ENCODE peak calls at places on chromosomes 7 and 10, in nine cellular contexts. One of them, this sample, is unnamed.
A peak's percentile ranks its signal among the peaks of the same experiment; 100 is the strongest.

GRCh38 chr7:128944487-128945236 is 6.9 kb downstream of the IRF5 start:
- DNase-seq in B cell: no peak
- DNase-seq in esophagus squamous epithelium: no peak
- DNase-seq in A549: no peak
- DNase-seq in GM23338: no peak
- DNase-seq in fibroblast of mammary gland: no peak
- DNase-seq in AG09309: no peak
- DNase-seq in GM12865: no peak
- DNase-seq in type B pancreatic cell: no peak
- DNase-seq in this sample: no peak

GRCh38 chr10:88981435-88981834 is 9.2 kb upstream of the FAS start:
- DNase-seq in B cell: no peak
- DNase-seq in esophagus squamous epithelium: no peak
- DNase-seq in A549: no peak
- DNase-seq in GM23338: no peak
- DNase-seq in fibroblast of mammary gland: no peak
- DNase-seq in AG09309: no peak
- DNase-seq in GM12865: no peak
- DNase-seq in type B pancreatic cell: no peak
- DNase-seq in this sample: no peak

GRCh38 chr7:135745702-135746312 is 2.8 kb downstream of the FAM180A start:
- DNase-seq in B cell: no peak
- DNase-seq in esophagus squamous epithelium: peak; percentile 6
- DNase-seq in A549: peak; percentile 78
- DNase-seq in GM23338: no peak
- DNase-seq in fibroblast of mammary gland: peak; percentile 99
- DNase-seq in AG09309: peak; percentile 92
- DNase-seq in GM12865: no peak
- DNase-seq in type B pancreatic cell: no peak
- DNase-seq in this sample: no peak

GRCh38 chr7:98641646-98642489 is 24.8 kb downstream of the NPTX2 start:
- DNase-seq in B cell: peak; percentile 35
- DNase-seq in esophagus squamous epithelium: no peak
- DNase-seq in A549: no peak
- DNase-seq in GM23338: peak; percentile 50
- DNase-seq in fibroblast of mammary gland: no peak
- DNase-seq in AG09309: no peak
- DNase-seq in GM12865: peak; percentile 93
- DNase-seq in type B pancreatic cell: no peak
- DNase-seq in this sample: no peak

GRCh38 chr7:22561895-22562593 is 62.1 kb upstream of the STEAP1B start:
- DNase-seq in B cell: peak; percentile 17
- DNase-seq in esophagus squamous epithelium: no peak
- DNase-seq in A549: no peak
- DNase-seq in GM23338: peak; percentile 63
- DNase-seq in fibroblast of mammary gland: no peak
- DNase-seq in AG09309: no peak
- DNase-seq in GM12865: peak; percentile 64
- DNase-seq in type B pancreatic cell: peak; percentile 7
- DNase-seq in this sample: no peak

GRCh38 chr10:24872049-24872789 is 80.2 kb downstream of the PRTFDC1 start:
- DNase-seq in B cell: no peak
- DNase-seq in esophagus squamous epithelium: no peak
- DNase-seq in A549: no peak
- DNase-seq in GM23338: no peak
- DNase-seq in fibroblast of mammary gland: no peak
- DNase-seq in AG09309: no peak
- DNase-seq in GM12865: no peak
- DNase-seq in type B pancreatic cell: no peak
- DNase-seq in this sample: no peak

GRCh38 chr7:114976666-114977065 is 54.8 kb downstream of the MDFIC start:
- DNase-seq in B cell: no peak
- DNase-seq in esophagus squamous epithelium: no peak
- DNase-seq in A549: no peak
- DNase-seq in GM23338: no peak
- DNase-seq in fibroblast of mammary gland: peak; percentile 26
- DNase-seq in AG09309: no peak
- DNase-seq in GM12865: no peak
- DNase-seq in type B pancreatic cell: no peak
- DNase-seq in this sample: no peak

GRCh38 chr10:23291551-23292334 is 52.9 kb downstream of the C10orf67 start:
- DNase-seq in B cell: no peak
- DNase-seq in esophagus squamous epithelium: no peak
- DNase-seq in A549: no peak
- DNase-seq in GM23338: no peak
- DNase-seq in fibroblast of mammary gland: no peak
- DNase-seq in AG09309: no peak
- DNase-seq in GM12865: no peak
- DNase-seq in type B pancreatic cell: no peak
- DNase-seq in this sample: no peak

GRCh38 chr7:63040966-63041610 is 957.6 kb upstream of the ZNF722 start:
- DNase-seq in B cell: no peak
- DNase-seq in esophagus squamous epithelium: no peak
- DNase-seq in A549: no peak
- DNase-seq in GM23338: no peak
- DNase-seq in fibroblast of mammary gland: no peak
- DNase-seq in AG09309: no peak
- DNase-seq in GM12865: no peak
- DNase-seq in type B pancreatic cell: peak; percentile 66
- DNase-seq in this sample: no peak

GRCh38 chr10:78763651-78764395 is 304.9 kb upstream of the ZMIZ1 start:
- DNase-seq in B cell: no peak
- DNase-seq in esophagus squamous epithelium: no peak
- DNase-seq in A549: no peak
- DNase-seq in GM23338: no peak
- DNase-seq in fibroblast of mammary gland: no peak
- DNase-seq in AG09309: no peak
- DNase-seq in GM12865: no peak
- DNase-seq in type B pancreatic cell: no peak
- DNase-seq in this sample: peak; percentile 7

GRCh38 chr10:69292449-69292848 is 14.2 kb downstream of the HK1 start:
- DNase-seq in B cell: no peak
- DNase-seq in esophagus squamous epithelium: no peak
- DNase-seq in A549: no peak
- DNase-seq in GM23338: no peak
- DNase-seq in fibroblast of mammary gland: no peak
- DNase-seq in AG09309: no peak
- DNase-seq in GM12865: no peak
- DNase-seq in type B pancreatic cell: no peak
- DNase-seq in this sample: no peak

GRCh38 chr7:125423444-125424155 is 494.0 kb upstream of the POT1 start:
- DNase-seq in B cell: no peak
- DNase-seq in esophagus squamous epithelium: no peak
- DNase-seq in A549: no peak
- DNase-seq in GM23338: no peak
- DNase-seq in fibroblast of mammary gland: peak; percentile 59
- DNase-seq in AG09309: no peak
- DNase-seq in GM12865: no peak
- DNase-seq in type B pancreatic cell: no peak
- DNase-seq in this sample: no peak

GRCh38 chr10:132120734-132121510 is 55.2 kb downstream of the JAKMIP3 start:
- DNase-seq in B cell: no peak
- DNase-seq in esophagus squamous epithelium: no peak
- DNase-seq in A549: no peak
- DNase-seq in GM23338: no peak
- DNase-seq in fibroblast of mammary gland: no peak
- DNase-seq in AG09309: no peak
- DNase-seq in GM12865: no peak
- DNase-seq in type B pancreatic cell: no peak
- DNase-seq in this sample: no peak

GRCh38 chr7:107119376-107120100 is 49.3 kb upstream of the HBP1 start:
- DNase-seq in B cell: no peak
- DNase-seq in esophagus squamous epithelium: no peak
- DNase-seq in A549: no peak
- DNase-seq in GM23338: no peak
- DNase-seq in fibroblast of mammary gland: no peak
- DNase-seq in AG09309: no peak
- DNase-seq in GM12865: no peak
- DNase-seq in type B pancreatic cell: no peak
- DNase-seq in this sample: no peak

GRCh38 chr10:44552716-44553115 is 167.8 kb upstream of the CXCL12 start:
- DNase-seq in B cell: no peak
- DNase-seq in esophagus squamous epithelium: no peak
- DNase-seq in A549: no peak
- DNase-seq in GM23338: no peak
- DNase-seq in fibroblast of mammary gland: peak; percentile 45
- DNase-seq in AG09309: no peak
- DNase-seq in GM12865: no peak
- DNase-seq in type B pancreatic cell: no peak
- DNase-seq in this sample: no peak

GRCh38 chr10:119090968-119091367 is 10.4 kb upstream of the EIF3A start:
- DNase-seq in B cell: no peak
- DNase-seq in esophagus squamous epithelium: no peak
- DNase-seq in A549: peak; percentile 40
- DNase-seq in GM23338: no peak
- DNase-seq in fibroblast of mammary gland: peak; percentile 91
- DNase-seq in AG09309: peak; percentile 65
- DNase-seq in GM12865: peak; percentile 76
- DNase-seq in type B pancreatic cell: no peak
- DNase-seq in this sample: no peak

GRCh38 chr10:66215005-66215404 is 710.8 kb upstream of the LRRTM3 start:
- DNase-seq in B cell: no peak
- DNase-seq in esophagus squamous epithelium: no peak
- DNase-seq in A549: peak; percentile 11
- DNase-seq in GM23338: peak; percentile 33
- DNase-seq in fibroblast of mammary gland: no peak
- DNase-seq in AG09309: no peak
- DNase-seq in GM12865: peak; percentile 2
- DNase-seq in type B pancreatic cell: no peak
- DNase-seq in this sample: no peak
- TF ChIP-seq CTCF in B cell: no peak
- TF ChIP-seq CTCF in esophagus squamous epithelium: no peak
- TF ChIP-seq CTCF in A549: peak; percentile 6
- TF ChIP-seq CTCF in GM23338: peak; percentile 56
- TF ChIP-seq CTCF in fibroblast of mammary gland: no peak
- TF ChIP-seq CTCF in AG09309: no peak
- TF ChIP-seq CTCF in GM12865: peak; percentile 24
- TF ChIP-seq CTCF in type B pancreatic cell: peak; percentile 47
- TF ChIP-seq CTCF in this sample: no peak

GRCh38 chr10:47186941-47187340 is 113.1 kb upstream of the GDF10 start:
- DNase-seq in B cell: no peak
- DNase-seq in esophagus squamous epithelium: no peak
- DNase-seq in A549: no peak
- DNase-seq in GM23338: no peak
- DNase-seq in fibroblast of mammary gland: no peak
- DNase-seq in AG09309: no peak
- DNase-seq in GM12865: no peak
- DNase-seq in type B pancreatic cell: no peak
- DNase-seq in this sample: no peak
- TF ChIP-seq CTCF in B cell: no peak
- TF ChIP-seq CTCF in esophagus squamous epithelium: no peak
- TF ChIP-seq CTCF in A549: no peak
- TF ChIP-seq CTCF in GM23338: no peak
- TF ChIP-seq CTCF in fibroblast of mammary gland: no peak
- TF ChIP-seq CTCF in AG09309: no peak
- TF ChIP-seq CTCF in GM12865: no peak
- TF ChIP-seq CTCF in type B pancreatic cell: no peak
- TF ChIP-seq CTCF in this sample: no peak

DNA sequence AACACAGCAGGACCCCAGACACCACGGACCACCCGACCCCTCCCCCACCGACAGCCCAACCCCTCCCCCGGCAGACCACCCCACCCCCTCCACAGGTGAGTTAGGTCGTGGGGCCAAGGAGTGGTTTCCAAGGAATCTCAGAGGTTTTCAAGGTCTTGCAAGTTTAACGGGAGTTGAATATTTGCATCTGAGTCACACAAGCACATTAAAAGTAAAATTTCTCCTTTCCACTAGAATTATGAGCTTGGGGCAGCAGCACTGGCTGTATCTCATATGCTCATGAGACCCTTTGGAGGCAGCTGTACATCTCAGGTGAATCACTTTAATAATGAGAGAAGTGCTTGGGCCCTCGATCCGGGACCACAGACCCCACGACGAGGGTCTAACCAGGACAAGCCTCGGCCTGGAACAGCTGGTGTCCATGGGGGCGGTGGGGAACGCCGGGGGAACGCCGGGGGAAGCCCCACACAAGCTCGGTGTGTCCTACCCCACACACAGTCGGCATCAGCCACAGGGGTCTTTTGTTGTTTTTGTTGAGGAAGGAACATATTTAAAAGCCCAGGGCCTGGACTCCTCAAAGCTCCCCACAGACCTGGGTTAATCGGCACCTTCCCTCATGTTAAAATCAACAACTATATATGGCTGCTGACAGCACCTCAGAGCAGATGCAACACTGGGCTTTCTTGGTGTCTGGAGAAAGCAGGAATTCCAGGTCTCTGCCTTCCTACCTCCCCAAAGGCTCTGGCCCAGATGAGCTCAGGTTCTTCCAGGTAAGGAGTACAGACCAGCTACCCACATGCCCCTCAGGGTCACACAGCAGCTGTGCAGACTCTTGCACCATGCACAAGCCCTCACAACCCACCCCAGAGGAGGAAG is 130.3 kb downstream of the DIP2C start:
- DNase-seq in B cell: no peak
- DNase-seq in esophagus squamous epithelium: no peak
- DNase-seq in A549: no peak
- DNase-seq in GM23338: no peak
- DNase-seq in fibroblast of mammary gland: no peak
- DNase-seq in AG09309: no peak
- DNase-seq in GM12865: no peak
- DNase-seq in type B pancreatic cell: no peak
- DNase-seq in this sample: no peak
- TF ChIP-seq CTCF in B cell: no peak
- TF ChIP-seq CTCF in esophagus squamous epithelium: no peak
- TF ChIP-seq CTCF in A549: no peak
- TF ChIP-seq CTCF in GM23338: no peak
- TF ChIP-seq CTCF in fibroblast of mammary gland: no peak
- TF ChIP-seq CTCF in AG09309: no peak
- TF ChIP-seq CTCF in GM12865: no peak
- TF ChIP-seq CTCF in type B pancreatic cell: no peak
- TF ChIP-seq CTCF in this sample: no peak

GRCh38 chr10:122550427-122550826 is 10.1 kb upstream of the DMBT1 start:
- DNase-seq in B cell: no peak
- DNase-seq in esophagus squamous epithelium: no peak
- DNase-seq in A549: no peak
- DNase-seq in GM23338: no peak
- DNase-seq in fibroblast of mammary gland: no peak
- DNase-seq in AG09309: no peak
- DNase-seq in GM12865: no peak
- DNase-seq in type B pancreatic cell: no peak
- DNase-seq in this sample: no peak

GRCh38 chr10:122553341-122553740 is 7.2 kb upstream of the DMBT1 start:
- DNase-seq in B cell: no peak
- DNase-seq in esophagus squamous epithelium: no peak
- DNase-seq in A549: no peak
- DNase-seq in GM23338: no peak
- DNase-seq in fibroblast of mammary gland: peak; percentile 9
- DNase-seq in AG09309: no peak
- DNase-seq in GM12865: no peak
- DNase-seq in type B pancreatic cell: no peak
- DNase-seq in this sample: no peak

GRCh38 chr10:122550983-122551382 is 9.6 kb upstream of the DMBT1 start:
- DNase-seq in B cell: no peak
- DNase-seq in esophagus squamous epithelium: no peak
- DNase-seq in A549: no peak
- DNase-seq in GM23338: no peak
- DNase-seq in fibroblast of mammary gland: no peak
- DNase-seq in AG09309: no peak
- DNase-seq in GM12865: no peak
- DNase-seq in type B pancreatic cell: no peak
- DNase-seq in this sample: no peak

GRCh38 chr10:122548699-122549098 is 11.9 kb upstream of the DMBT1 start:
- DNase-seq in B cell: no peak
- DNase-seq in esophagus squamous epithelium: no peak
- DNase-seq in A549: no peak
- DNase-seq in GM23338: no peak
- DNase-seq in fibroblast of mammary gland: no peak
- DNase-seq in AG09309: no peak
- DNase-seq in GM12865: no peak
- DNase-seq in type B pancreatic cell: no peak
- DNase-seq in this sample: no peak

GRCh38 chr10:122551450-122551849 is 9.1 kb upstream of the DMBT1 start:
- DNase-seq in B cell: no peak
- DNase-seq in esophagus squamous epithelium: no peak
- DNase-seq in A549: no peak
- DNase-seq in GM23338: peak; percentile 26
- DNase-seq in fibroblast of mammary gland: no peak
- DNase-seq in AG09309: no peak
- DNase-seq in GM12865: peak; percentile 5
- DNase-seq in type B pancreatic cell: no peak
- DNase-seq in this sample: no peak
- TF ChIP-seq CTCF in B cell: no peak
- TF ChIP-seq CTCF in esophagus squamous epithelium: no peak
- TF ChIP-seq CTCF in A549: no peak
- TF ChIP-seq CTCF in GM23338: no peak
- TF ChIP-seq CTCF in fibroblast of mammary gland: no peak
- TF ChIP-seq CTCF in AG09309: no peak
- TF ChIP-seq CTCF in GM12865: no peak
- TF ChIP-seq CTCF in type B pancreatic cell: no peak
- TF ChIP-seq CTCF in this sample: no peak